ENCODE peak calls at places on chromosomes 2 and 18, in ten cellular contexts. M, W, K, B, P, H, G, I, U and Y are unnamed samples.

GRCh38 chr2:145593991-145594702 is 1074.2 kb upstream of the ZEB2 start:
- DNase-seq in B (peak; percentile 38), H (no peak), W (peak; percentile 80), M (no peak), K (no peak), G (peak; percentile 71), P (no peak), U (no peak), I (no peak), Y (peak; percentile 61)

GRCh38 chr18:61589053-61589723 is 256.0 kb downstream of the CDH20 start:
- DNase-seq in M (no peak), K (peak; percentile 50), I (no peak), P (no peak), U (no peak), B (no peak), W (no peak), H (no peak), G (no peak), Y (no peak)

GRCh38 chr18:8706981-8707940 is 1.9 kb downstream of the MTCL1 start:
- DNase-seq in M (no peak), I (no peak), P (peak; percentile 72), U (no peak), B (no peak), K (peak; percentile 62), G (peak; percentile 72), W (peak; percentile 32), H (peak; percentile 79), Y (no peak)

GRCh38 chr2:43469094-43469493 is 126.7 kb downstream of the THADA start:
- DNase-seq in H (no peak), W (no peak), G (no peak), I (no peak), U (no peak), M (no peak), B (no peak), P (no peak), K (no peak), Y (no peak)

GRCh38 chr2:40346535-40347354 is 105.1 kb downstream of the SLC8A1 start:
- DNase-seq in P (no peak), B (no peak), W (no peak), U (no peak), K (peak; percentile 43), H (no peak), G (peak; percentile 51), I (no peak), M (no peak), Y (no peak)

GRCh38 chr2:71736986-71737385 is 283.6 kb downstream of the DYSF start:
- DNase-seq in M (no peak), U (no peak), G (no peak), B (no peak), K (no peak), I (no peak), P (no peak), H (no peak), W (no peak), Y (no peak)

GRCh38 chr2:18311413-18311812 is 249.0 kb downstream of the RDH14 start:
- DNase-seq in P (no peak), W (no peak), I (no peak), H (no peak), B (no peak), M (no peak), K (no peak), G (peak; percentile 70), U (peak; percentile 85), Y (peak; percentile 40)

GRCh38 chr18:70390366-70391090 is 101.7 kb downstream of the SOCS6 start:
- DNase-seq in M (no peak), H (no peak), U (no peak), B (no peak), G (peak; percentile 45), W (peak; percentile 6), K (no peak), I (no peak), P (no peak), Y (no peak)

GRCh38 chr2:159497256-159497655 is 119.1 kb downstream of the BAZ2B start:
- DNase-seq in H (no peak), P (no peak), U (no peak), B (peak; percentile 60), M (no peak), K (no peak), I (no peak), G (peak; percentile 77), W (peak; percentile 63), Y (peak; percentile 71)

GRCh38 chr2:152336854-152337510 is 2.0 kb downstream of the FMNL2 start:
- DNase-seq in P (peak; percentile 48), I (no peak), B (peak; percentile 8), U (no peak), G (peak; percentile 22), M (no peak), W (no peak), H (peak; percentile 73), K (peak; percentile 37), Y (no peak)

GRCh38 chr2:100390001-100390940 is 27.2 kb downstream of the CHST10 start:
- DNase-seq in H (no peak), B (no peak), M (no peak), U (no peak), I (no peak), W (no peak), P (no peak), G (no peak), K (no peak), Y (no peak)

GRCh38 chr2:127516031-127516430 is 10.3 kb downstream of the IWS1 start:
- DNase-seq in P (no peak), I (no peak), G (peak; percentile 83), U (no peak), K (peak; percentile 95), B (no peak), M (no peak), W (no peak), H (no peak), Y (peak; percentile 86)

GRCh38 chr2:241112592-241112991 is 10.5 kb upstream of the MTERF4 start:
- DNase-seq in U (no peak), I (no peak), M (no peak), W (no peak), B (no peak), H (no peak), K (no peak), G (no peak), P (no peak), Y (no peak)

GRCh38 chr2:15160201-15160600 is 400.9 kb downstream of the NBAS start:
- DNase-seq in K (no peak), U (no peak), H (no peak), W (no peak), B (no peak), M (no peak), P (no peak), I (no peak), G (no peak), Y (no peak)

GRCh38 chr18:59063300-59063895 is 76.3 kb upstream of the SEC11C start:
- DNase-seq in U (peak; percentile 57), K (no peak), W (no peak), I (no peak), H (no peak), P (no peak), M (no peak), B (no peak), G (no peak), Y (no peak)

GRCh38 chr2:9836074-9836473 is 7.2 kb upstream of the TAF1B start:
- DNase-seq in U (no peak), M (no peak), B (no peak), I (no peak), W (no peak), P (no peak), H (no peak), G (no peak), K (no peak), Y (no peak)

GRCh38 chr2:136510244-136510643 is 255.1 kb upstream of the THSD7B start:
- DNase-seq in M (no peak), H (no peak), W (no peak), K (no peak), B (no peak), P (no peak), U (no peak), I (no peak), G (no peak), Y (no peak)

GRCh38 chr2:232892221-232892620 is 22.2 kb downstream of the SNORC start:
- DNase-seq in B (no peak), P (no peak), G (no peak), U (no peak), K (no peak), H (no peak), W (no peak), I (no peak), M (no peak), Y (no peak)

GRCh38 chr2:118016911-118017310 is 3.0 kb upstream of the CCDC93 start:
- DNase-seq in G (no peak), B (no peak), H (no peak), K (no peak), U (no peak), M (no peak), P (no peak), W (no peak), I (no peak), Y (no peak)

GRCh38 chr2:97963880-97964279 is 31.9 kb downstream of the TMEM131 start:
- DNase-seq in P (no peak), W (peak; percentile 0), U (no peak), G (no peak), K (no peak), M (no peak), I (no peak), B (no peak), H (no peak), Y (no peak)

GRCh38 chr2:120729410-120730052 is 6.1 kb upstream of the GLI2 start:
- DNase-seq in H (no peak), P (no peak), M (no peak), B (peak; percentile 60), W (peak; percentile 49), U (no peak), I (no peak), G (peak; percentile 81), K (no peak), Y (peak; percentile 68)

GRCh38 chr2:55229221-55229620 is 2.9 kb downstream of the CLHC1 start:
- DNase-seq in U (no peak), B (no peak), I (no peak), M (no peak), K (no peak), H (no peak), G (no peak), P (no peak), W (no peak), Y (no peak)

GRCh38 chr2:205590759-205591158 is 91.5 kb upstream of the NRP2 start:
- DNase-seq in H (no peak), P (no peak), K (no peak), G (peak; percentile 21), U (no peak), I (no peak), W (no peak), M (no peak), B (no peak), Y (peak; percentile 83)

GRCh38 chr2:120148229-120148628 is 75.0 kb downstream of the TMEM185B start:
- DNase-seq in K (no peak), M (no peak), W (no peak), I (no peak), P (no peak), H (no peak), G (no peak), B (no peak), U (no peak), Y (no peak)

GRCh38 chr2:42063383-42064171 is 15.8 kb downstream of the PKDCC start:
- DNase-seq in I (no peak), G (peak; percentile 77), K (no peak), H (no peak), P (no peak), U (no peak), W (no peak), B (no peak), M (no peak), Y (no peak)

GRCh38 chr2:164898475-164898874 is 56.9 kb downstream of the SLC38A11 start:
- DNase-seq in K (no peak), M (no peak), H (no peak), B (no peak), I (no peak), U (no peak), P (no peak), W (peak; percentile 20), G (peak; percentile 35), Y (peak; percentile 82)

GRCh38 chr2:128367601-128368359 is 49.1 kb upstream of the HS6ST1 start:
- DNase-seq in B (no peak), P (no peak), U (no peak), H (no peak), K (no peak), G (no peak), I (no peak), W (no peak), M (no peak), Y (no peak)